ENCODE peak calls at places on chromosomes 7 and 10, in seven cellular contexts. Q is neuronal stem cell, C is IMR-90, K is H1, W is mesendoderm, B is H9, R is trophoblast cell. Z is an unnamed sample.

GRCh38 chr7:155355176-155355575 is 57.5 kb downstream of the INSIG1 start:
- DNase-seq in R (no peak), B (no peak), W (no peak), K (no peak), Q (no peak), C (no peak), Z (no peak)

GRCh38 chr10:79165068-79165467 is 96.3 kb downstream of the ZMIZ1 start:
- DNase-seq in K (no peak), C (no peak), B (no peak), R (no peak), W (no peak), Q (no peak), Z (no peak)

GRCh38 chr10:122669045-122669444 is 30.6 kb downstream of the C10orf120 start:
- DNase-seq in C (no peak), K (no peak), B (no peak), W (no peak), R (no peak), Q (no peak), Z (no peak)

GRCh38 chr10:10869592-10869991 is 148.1 kb upstream of the CELF2 start:
- DNase-seq in B (no peak), C (peak; percentile 23), W (peak; percentile 29), R (no peak), K (no peak), Q (no peak), Z (peak; percentile 56)

GRCh38 chr10:20858292-20859124 is 38.6 kb downstream of the NEBL start:
- DNase-seq in W (peak; percentile 25), R (peak; percentile 66), Q (peak; percentile 5), K (no peak), C (peak; percentile 22), B (no peak), Z (peak; percentile 56)

GRCh38 chr10:72334196-72334831 is 20.4 kb downstream of the DNAJB12 start:
- DNase-seq in B (peak; percentile 77), R (peak; percentile 60), C (peak; percentile 50), K (peak; percentile 57), Q (peak; percentile 77), W (peak; percentile 95), Z (peak; percentile 91)

GRCh38 chr7:28466341-28466740 is 54.0 kb downstream of the CREB5 start:
- DNase-seq in W (no peak), K (no peak), B (no peak), Q (no peak), R (no peak), C (no peak), Z (peak; percentile 22)

GRCh38 chr7:28754027-28754426 is 204.1 kb downstream of the TRIL start:
- DNase-seq in K (no peak), Q (no peak), R (no peak), C (peak; percentile 85), B (no peak), W (no peak), Z (peak; percentile 50)

GRCh38 chr7:90816511-90817142 is 220.5 kb downstream of the CDK14 start:
- DNase-seq in B (no peak), W (peak; percentile 90), R (peak; percentile 42), C (peak; percentile 96), Q (no peak), K (no peak), Z (peak; percentile 92)

GRCh38 chr10:50992356-50992866 is 81.9 kb upstream of the PRKG1 start:
- DNase-seq in R (no peak), C (peak; percentile 31), Q (no peak), W (no peak), K (peak; percentile 56), B (peak; percentile 58), Z (peak; percentile 50)

GRCh38 chr7:83941300-83941699 is 253.3 kb downstream of the SEMA3A start:
- DNase-seq in K (no peak), Q (no peak), C (no peak), R (no peak), W (peak; percentile 15), B (no peak), Z (no peak)

GRCh38 chr7:118872568-118872967 is 648.1 kb downstream of the ANKRD7 start:
- DNase-seq in R (peak; percentile 61), K (no peak), Q (no peak), B (no peak), W (peak; percentile 44), C (no peak), Z (peak; percentile 14)

GRCh38 chr10:5530412-5530806 is 5.6 kb downstream of the CALML3 start:
- DNase-seq in W (no peak), R (no peak), K (no peak), C (no peak), Q (no peak), B (peak; percentile 13), Z (no peak)

GRCh38 chr7:37942934-37943610 is 22.6 kb downstream of the EPDR1 start:
- DNase-seq in K (peak; percentile 53), C (no peak), W (peak; percentile 72), B (peak; percentile 76), Q (peak; percentile 6), R (no peak), Z (peak; percentile 18)

GRCh38 chr7:130332259-130333053 is 12.2 kb upstream of the CPA5 start:
- DNase-seq in W (no peak), C (no peak), Q (no peak), K (no peak), R (peak; percentile 1), B (no peak), Z (no peak)

GRCh38 chr10:17737021-17737965 is 14.7 kb upstream of the TMEM236 start:
- DNase-seq in R (peak; percentile 81), K (peak; percentile 40), B (no peak), C (peak; percentile 55), Q (peak; percentile 15), W (peak; percentile 26), Z (peak; percentile 33)

GRCh38 chr7:41915861-41916260 is 213.0 kb upstream of the INHBA start:
- DNase-seq in C (no peak), B (no peak), K (no peak), R (no peak), W (no peak), Q (no peak), Z (no peak)

GRCh38 chr7:107937514-107937913 is 46.5 kb downstream of the DLD start:
- DNase-seq in R (no peak), B (no peak), W (no peak), Q (no peak), C (no peak), K (no peak), Z (no peak)

GRCh38 chr7:107152011-107152410 is 16.8 kb upstream of the HBP1 start:
- DNase-seq in K (no peak), B (no peak), R (peak; percentile 50), C (peak; percentile 74), Q (no peak), W (no peak), Z (peak; percentile 57)

GRCh38 chr7:36969376-36969775 is 245.1 kb upstream of the AOAH start:
- DNase-seq in W (no peak), R (no peak), Q (no peak), C (no peak), K (no peak), B (no peak), Z (no peak)

GRCh38 chr7:142412551-142413193 is 154.8 kb upstream of the PRSS58 start:
- DNase-seq in K (peak; percentile 55), Q (peak; percentile 23), C (peak; percentile 73), B (peak; percentile 66), W (peak; percentile 91), R (peak; percentile 86), Z (peak; percentile 68)

GRCh38 chr7:139490130-139490529 is 6.7 kb upstream of the KLRG2 start:
- DNase-seq in K (no peak), B (no peak), C (no peak), R (no peak), W (no peak), Q (no peak), Z (no peak)

GRCh38 chr10:122128357-122128756 is 139.4 kb downstream of the TACC2 start:
- DNase-seq in C (peak; percentile 44), B (no peak), Q (no peak), W (no peak), R (peak; percentile 64), K (no peak), Z (peak; percentile 82)

DNA sequence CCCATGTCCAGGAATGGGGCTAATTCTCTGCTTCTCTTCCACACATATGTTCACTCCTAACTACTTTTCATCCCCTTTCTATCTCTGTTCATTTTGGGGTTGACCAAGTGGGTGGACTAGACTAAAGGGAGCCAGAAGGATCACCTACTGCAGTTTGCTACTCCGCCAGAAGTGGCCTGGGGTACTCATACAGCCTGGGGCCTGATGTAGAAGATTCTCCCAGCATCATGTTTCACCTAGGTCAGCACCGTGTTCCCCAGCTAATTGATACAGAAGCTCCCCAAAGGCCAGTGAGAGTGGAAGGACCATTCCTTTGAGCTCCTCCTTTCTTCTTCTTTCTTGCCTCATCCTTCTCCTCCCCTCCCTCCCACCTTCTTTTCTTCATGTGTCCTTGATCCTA is 19.6 kb upstream of the IFRD1 start:
- DNase-seq in Q (no peak), K (no peak), C (no peak), R (no peak), W (no peak), B (no peak), Z (no peak)
- H2BK5ac ChIP-seq in Q (no peak overlapping the region), K (no peak overlapping the region), C (no peak overlapping the region), R (no peak overlapping the region), W (no peak overlapping the region), B (no peak overlapping the region), Z (no peak overlapping the region)

DNA sequence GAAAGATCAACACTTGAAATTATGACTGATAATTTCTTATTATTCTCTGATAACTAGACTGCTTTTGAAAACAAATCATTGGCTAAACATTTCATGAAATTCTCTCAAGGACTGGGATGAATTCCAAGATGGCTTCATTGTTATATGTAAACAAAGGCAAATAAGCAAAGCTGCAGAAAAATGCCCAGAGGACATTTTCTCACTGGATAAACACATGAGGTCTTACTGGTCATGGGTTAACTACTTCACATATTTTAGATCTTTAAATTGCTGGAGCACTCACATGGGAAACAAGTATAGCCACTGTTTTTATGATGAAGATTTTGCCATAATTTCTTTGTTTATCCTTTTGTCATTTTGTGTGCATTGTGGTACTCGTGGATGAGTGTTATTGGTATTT is 239.1 kb downstream of the PHF14 start:
- DNase-seq in B (no peak), W (peak; percentile 14), C (peak; percentile 37), Q (no peak), R (peak; percentile 44), K (no peak), Z (peak; percentile 77)
- H3K4ac ChIP-seq in B (no peak overlapping the region), W (no peak overlapping the region), C (no peak overlapping the region), Q (no peak overlapping the region), R (no peak overlapping the region), K (no peak overlapping the region), Z (no peak overlapping the region)

GRCh38 chr7:43384585-43385308 is 198.2 kb upstream of the STK17A start:
- DNase-seq in R (no peak), C (no peak), K (no peak), W (no peak), Q (no peak), B (no peak), Z (no peak)

GRCh38 chr7:43377196-43377935 is 205.5 kb upstream of the STK17A start:
- DNase-seq in R (no peak), B (no peak), W (no peak), C (no peak), K (no peak), Q (no peak), Z (no peak)

DNA sequence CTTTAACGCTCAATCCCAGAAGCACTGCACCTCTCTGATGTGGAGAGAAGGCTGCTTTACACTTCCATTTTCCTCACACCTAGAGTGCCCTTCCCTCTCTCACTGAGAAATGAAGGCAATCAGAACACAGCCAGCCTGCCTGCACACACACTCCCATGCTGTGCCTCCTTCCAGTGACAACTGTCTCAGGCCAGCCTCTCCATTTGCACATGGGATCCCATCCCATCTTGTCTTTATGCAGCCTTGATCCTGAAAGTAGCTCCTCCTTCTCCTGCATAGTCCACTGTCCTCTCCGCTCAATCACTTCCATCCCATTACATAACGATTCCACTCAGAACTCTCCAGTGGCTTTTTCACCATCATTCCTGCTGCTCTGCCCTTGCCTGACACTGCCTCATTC is 203.7 kb upstream of the STK17A start:
- DNase-seq in B (no peak), K (no peak), Q (no peak), W (no peak), C (no peak), R (no peak), Z (no peak)
- H2BK5ac ChIP-seq in B (no peak overlapping the region), K (no peak overlapping the region), Q (no peak overlapping the region), W (no peak overlapping the region), C (no peak overlapping the region), R (no peak overlapping the region), Z (no peak overlapping the region)

GRCh38 chr10:15997313-15997712 is 137.0 kb upstream of the MINDY3 start:
- DNase-seq in W (no peak), C (no peak), B (no peak), Q (no peak), R (no peak), K (no peak), Z (no peak)
- H3K4ac ChIP-seq in W (no peak overlapping the region), C (no peak overlapping the region), B (no peak overlapping the region), Q (no peak overlapping the region), R (no peak overlapping the region), K (no peak overlapping the region), Z (no peak overlapping the region)